ENCODE peak calls at places on chromosomes 12 and 14, in nine cellular contexts. One of them, this sample, is unnamed.

GRCh38 chr12:76032043-76032981 is 736 bp upstream of the PHLDA1 start:
- DNase-seq in NCI-H1436 treated with DMSO at 0.1 percent for 48 hours: no peak
- DNase-seq in upper lobe of right lung: no peak
- DNase-seq in activated CD4-positive, alpha-beta T cell treated with anti-CD3 and anti-CD28 coated beads, Interleukin-2, amount 50 U/mL, for 24 hours: peak
- DNase-seq in NCI-H510A: no peak
- DNase-seq in AG04450: no peak
- DNase-seq in neuronal stem cell: no peak
- DNase-seq in KBM-7: peak
- DNase-seq in GM20000: peak
- DNase-seq in this sample: peak

GRCh38 chr14:64807588-64807987 is 72.1 kb downstream of the SPTB start:
- DNase-seq in neuronal stem cell: no peak
- DNase-seq in NCI-H1436 treated with DMSO at 0.1 percent for 48 hours: no peak
- DNase-seq in NCI-H510A: peak
- DNase-seq in GM20000: no peak
- DNase-seq in upper lobe of right lung: peak
- DNase-seq in KBM-7: no peak
- DNase-seq in AG04450: no peak
- DNase-seq in activated CD4-positive, alpha-beta T cell treated with anti-CD3 and anti-CD28 coated beads, Interleukin-2, amount 50 U/mL, for 24 hours: no peak
- DNase-seq in this sample: no peak

GRCh38 chr14:56198438-56198837 is 80.2 kb downstream of the PELI2 start:
- DNase-seq in KBM-7: no peak
- DNase-seq in AG04450: no peak
- DNase-seq in NCI-H1436 treated with DMSO at 0.1 percent for 48 hours: no peak
- DNase-seq in upper lobe of right lung: no peak
- DNase-seq in NCI-H510A: no peak
- DNase-seq in GM20000: no peak
- DNase-seq in neuronal stem cell: no peak
- DNase-seq in activated CD4-positive, alpha-beta T cell treated with anti-CD3 and anti-CD28 coated beads, Interleukin-2, amount 50 U/mL, for 24 hours: no peak
- DNase-seq in this sample: no peak

GRCh38 chr14:104107611-104108569 is 22.4 kb downstream of the ASPG start:
- DNase-seq in activated CD4-positive, alpha-beta T cell treated with anti-CD3 and anti-CD28 coated beads, Interleukin-2, amount 50 U/mL, for 24 hours: no peak
- DNase-seq in NCI-H1436 treated with DMSO at 0.1 percent for 48 hours: no peak
- DNase-seq in neuronal stem cell: no peak
- DNase-seq in KBM-7: no peak
- DNase-seq in upper lobe of right lung: peak
- DNase-seq in NCI-H510A: no peak
- DNase-seq in AG04450: no peak
- DNase-seq in GM20000: no peak
- DNase-seq in this sample: no peak

GRCh38 chr12:67766370-67766769 is 117.8 kb downstream of the DYRK2 start:
- DNase-seq in activated CD4-positive, alpha-beta T cell treated with anti-CD3 and anti-CD28 coated beads, Interleukin-2, amount 50 U/mL, for 24 hours: no peak
- DNase-seq in AG04450: peak
- DNase-seq in GM20000: no peak
- DNase-seq in upper lobe of right lung: no peak
- DNase-seq in KBM-7: no peak
- DNase-seq in NCI-H510A: no peak
- DNase-seq in NCI-H1436 treated with DMSO at 0.1 percent for 48 hours: no peak
- DNase-seq in neuronal stem cell: no peak
- DNase-seq in this sample: no peak

GRCh38 chr14:50434530-50434929 is 37.8 kb upstream of the CDKL1 start:
- DNase-seq in neuronal stem cell: no peak
- DNase-seq in AG04450: no peak
- DNase-seq in KBM-7: no peak
- DNase-seq in activated CD4-positive, alpha-beta T cell treated with anti-CD3 and anti-CD28 coated beads, Interleukin-2, amount 50 U/mL, for 24 hours: no peak
- DNase-seq in upper lobe of right lung: no peak
- DNase-seq in NCI-H510A: no peak
- DNase-seq in GM20000: no peak
- DNase-seq in NCI-H1436 treated with DMSO at 0.1 percent for 48 hours: no peak
- DNase-seq in this sample: no peak

GRCh38 chr12:116059901-116060300 is 217.6 kb downstream of the MED13L start:
- DNase-seq in NCI-H510A: no peak
- DNase-seq in AG04450: no peak
- DNase-seq in NCI-H1436 treated with DMSO at 0.1 percent for 48 hours: no peak
- DNase-seq in activated CD4-positive, alpha-beta T cell treated with anti-CD3 and anti-CD28 coated beads, Interleukin-2, amount 50 U/mL, for 24 hours: no peak
- DNase-seq in GM20000: no peak
- DNase-seq in upper lobe of right lung: no peak
- DNase-seq in KBM-7: no peak
- DNase-seq in neuronal stem cell: no peak
- DNase-seq in this sample: no peak

GRCh38 chr14:99649219-99649618 is 4.3 kb downstream of the HHIPL1 start:
- DNase-seq in KBM-7: no peak
- DNase-seq in GM20000: no peak
- DNase-seq in activated CD4-positive, alpha-beta T cell treated with anti-CD3 and anti-CD28 coated beads, Interleukin-2, amount 50 U/mL, for 24 hours: no peak
- DNase-seq in NCI-H1436 treated with DMSO at 0.1 percent for 48 hours: no peak
- DNase-seq in upper lobe of right lung: no peak
- DNase-seq in NCI-H510A: no peak
- DNase-seq in neuronal stem cell: no peak
- DNase-seq in AG04450: no peak
- DNase-seq in this sample: peak

GRCh38 chr14:61288228-61288627 is 7.1 kb upstream of the TMEM30B start:
- DNase-seq in activated CD4-positive, alpha-beta T cell treated with anti-CD3 and anti-CD28 coated beads, Interleukin-2, amount 50 U/mL, for 24 hours: no peak
- DNase-seq in NCI-H1436 treated with DMSO at 0.1 percent for 48 hours: no peak
- DNase-seq in NCI-H510A: no peak
- DNase-seq in KBM-7: no peak
- DNase-seq in neuronal stem cell: no peak
- DNase-seq in upper lobe of right lung: no peak
- DNase-seq in AG04450: no peak
- DNase-seq in GM20000: no peak
- DNase-seq in this sample: no peak

GRCh38 chr12:67937822-67938221 is 51.4 kb upstream of the IFNG-AS1 start:
- DNase-seq in NCI-H1436 treated with DMSO at 0.1 percent for 48 hours: no peak
- DNase-seq in GM20000: no peak
- DNase-seq in upper lobe of right lung: no peak
- DNase-seq in neuronal stem cell: no peak
- DNase-seq in activated CD4-positive, alpha-beta T cell treated with anti-CD3 and anti-CD28 coated beads, Interleukin-2, amount 50 U/mL, for 24 hours: no peak
- DNase-seq in AG04450: no peak
- DNase-seq in KBM-7: no peak
- DNase-seq in NCI-H510A: peak
- DNase-seq in this sample: no peak

GRCh38 chr12:121793836-121794531 is 496 bp upstream of the RHOF start:
- DNase-seq in AG04450: peak
- DNase-seq in upper lobe of right lung: peak
- DNase-seq in KBM-7: peak
- DNase-seq in neuronal stem cell: peak
- DNase-seq in GM20000: peak
- DNase-seq in activated CD4-positive, alpha-beta T cell treated with anti-CD3 and anti-CD28 coated beads, Interleukin-2, amount 50 U/mL, for 24 hours: peak
- DNase-seq in NCI-H510A: peak
- DNase-seq in NCI-H1436 treated with DMSO at 0.1 percent for 48 hours: no peak
- DNase-seq in this sample: peak

GRCh38 chr14:56057071-56057865 is 60.9 kb upstream of the PELI2 start:
- DNase-seq in AG04450: no peak
- DNase-seq in NCI-H1436 treated with DMSO at 0.1 percent for 48 hours: peak
- DNase-seq in KBM-7: no peak
- DNase-seq in upper lobe of right lung: no peak
- DNase-seq in NCI-H510A: peak
- DNase-seq in neuronal stem cell: peak
- DNase-seq in activated CD4-positive, alpha-beta T cell treated with anti-CD3 and anti-CD28 coated beads, Interleukin-2, amount 50 U/mL, for 24 hours: no peak
- DNase-seq in GM20000: no peak
- DNase-seq in this sample: no peak

GRCh38 chr12:50803230-50803629 is 39.3 kb downstream of the ATF1 start:
- DNase-seq in AG04450: no peak
- DNase-seq in neuronal stem cell: no peak
- DNase-seq in upper lobe of right lung: no peak
- DNase-seq in GM20000: no peak
- DNase-seq in activated CD4-positive, alpha-beta T cell treated with anti-CD3 and anti-CD28 coated beads, Interleukin-2, amount 50 U/mL, for 24 hours: no peak
- DNase-seq in KBM-7: no peak
- DNase-seq in NCI-H1436 treated with DMSO at 0.1 percent for 48 hours: no peak
- DNase-seq in NCI-H510A: no peak
- DNase-seq in this sample: no peak

GRCh38 chr12:42757735-42758134 is 168.2 kb upstream of the PRICKLE1 start:
- DNase-seq in NCI-H1436 treated with DMSO at 0.1 percent for 48 hours: no peak
- DNase-seq in GM20000: no peak
- DNase-seq in AG04450: no peak
- DNase-seq in upper lobe of right lung: no peak
- DNase-seq in activated CD4-positive, alpha-beta T cell treated with anti-CD3 and anti-CD28 coated beads, Interleukin-2, amount 50 U/mL, for 24 hours: no peak
- DNase-seq in KBM-7: no peak
- DNase-seq in NCI-H510A: no peak
- DNase-seq in neuronal stem cell: no peak
- DNase-seq in this sample: no peak

GRCh38 chr14:25267186-25267585 is 217.2 kb upstream of the STXBP6 start:
- DNase-seq in upper lobe of right lung: no peak
- DNase-seq in NCI-H1436 treated with DMSO at 0.1 percent for 48 hours: no peak
- DNase-seq in KBM-7: no peak
- DNase-seq in activated CD4-positive, alpha-beta T cell treated with anti-CD3 and anti-CD28 coated beads, Interleukin-2, amount 50 U/mL, for 24 hours: no peak
- DNase-seq in GM20000: no peak
- DNase-seq in neuronal stem cell: no peak
- DNase-seq in NCI-H510A: no peak
- DNase-seq in AG04450: no peak
- DNase-seq in this sample: no peak

GRCh38 chr14:40417777-40418401 is 985.7 kb upstream of the FBXO33 start:
- DNase-seq in KBM-7: peak
- DNase-seq in upper lobe of right lung: no peak
- DNase-seq in activated CD4-positive, alpha-beta T cell treated with anti-CD3 and anti-CD28 coated beads, Interleukin-2, amount 50 U/mL, for 24 hours: no peak
- DNase-seq in NCI-H1436 treated with DMSO at 0.1 percent for 48 hours: no peak
- DNase-seq in GM20000: peak
- DNase-seq in neuronal stem cell: peak
- DNase-seq in NCI-H510A: no peak
- DNase-seq in AG04450: no peak
- DNase-seq in this sample: peak

GRCh38 chr14:90287791-90288190 is 31.4 kb downstream of the PSMC1 start:
- DNase-seq in activated CD4-positive, alpha-beta T cell treated with anti-CD3 and anti-CD28 coated beads, Interleukin-2, amount 50 U/mL, for 24 hours: no peak
- DNase-seq in neuronal stem cell: no peak
- DNase-seq in KBM-7: no peak
- DNase-seq in upper lobe of right lung: peak
- DNase-seq in AG04450: no peak
- DNase-seq in GM20000: no peak
- DNase-seq in NCI-H510A: no peak
- DNase-seq in NCI-H1436 treated with DMSO at 0.1 percent for 48 hours: no peak
- DNase-seq in this sample: no peak

GRCh38 chr14:49861581-49861922 is 9.0 kb upstream of the NEMF start:
- DNase-seq in GM20000: peak
- DNase-seq in upper lobe of right lung: peak
- DNase-seq in activated CD4-positive, alpha-beta T cell treated with anti-CD3 and anti-CD28 coated beads, Interleukin-2, amount 50 U/mL, for 24 hours: peak
- DNase-seq in NCI-H510A: no peak
- DNase-seq in AG04450: peak
- DNase-seq in neuronal stem cell: peak
- DNase-seq in KBM-7: peak
- DNase-seq in NCI-H1436 treated with DMSO at 0.1 percent for 48 hours: no peak
- DNase-seq in this sample: peak

GRCh38 chr12:111434680-111435338 is 29.1 kb downstream of the SH2B3 start:
- DNase-seq in NCI-H1436 treated with DMSO at 0.1 percent for 48 hours: no peak
- DNase-seq in activated CD4-positive, alpha-beta T cell treated with anti-CD3 and anti-CD28 coated beads, Interleukin-2, amount 50 U/mL, for 24 hours: peak
- DNase-seq in KBM-7: peak
- DNase-seq in GM20000: peak
- DNase-seq in NCI-H510A: peak
- DNase-seq in neuronal stem cell: no peak
- DNase-seq in upper lobe of right lung: no peak
- DNase-seq in AG04450: no peak
- DNase-seq in this sample: peak

GRCh38 chr12:50059440-50060119 is 2.2 kb downstream of the ASIC1 start:
- DNase-seq in KBM-7: no peak
- DNase-seq in AG04450: no peak
- DNase-seq in NCI-H510A: no peak
- DNase-seq in activated CD4-positive, alpha-beta T cell treated with anti-CD3 and anti-CD28 coated beads, Interleukin-2, amount 50 U/mL, for 24 hours: peak
- DNase-seq in neuronal stem cell: no peak
- DNase-seq in GM20000: no peak
- DNase-seq in NCI-H1436 treated with DMSO at 0.1 percent for 48 hours: no peak
- DNase-seq in upper lobe of right lung: no peak
- DNase-seq in this sample: peak

GRCh38 chr14:51035611-51036192 is 59.2 kb downstream of the TRIM9 start:
- DNase-seq in upper lobe of right lung: no peak
- DNase-seq in neuronal stem cell: no peak
- DNase-seq in NCI-H1436 treated with DMSO at 0.1 percent for 48 hours: no peak
- DNase-seq in AG04450: no peak
- DNase-seq in NCI-H510A: no peak
- DNase-seq in activated CD4-positive, alpha-beta T cell treated with anti-CD3 and anti-CD28 coated beads, Interleukin-2, amount 50 U/mL, for 24 hours: no peak
- DNase-seq in KBM-7: no peak
- DNase-seq in GM20000: no peak
- DNase-seq in this sample: no peak

GRCh38 chr12:119175115-119175514 is 3.6 kb upstream of the HSPB8 start:
- DNase-seq in GM20000: no peak
- DNase-seq in upper lobe of right lung: no peak
- DNase-seq in neuronal stem cell: no peak
- DNase-seq in NCI-H510A: no peak
- DNase-seq in KBM-7: no peak
- DNase-seq in NCI-H1436 treated with DMSO at 0.1 percent for 48 hours: no peak
- DNase-seq in activated CD4-positive, alpha-beta T cell treated with anti-CD3 and anti-CD28 coated beads, Interleukin-2, amount 50 U/mL, for 24 hours: no peak
- DNase-seq in AG04450: no peak
- DNase-seq in this sample: no peak

GRCh38 chr12:51171884-51172514 is 936 bp downstream of the TFCP2 start:
- DNase-seq in upper lobe of right lung: no peak
- DNase-seq in AG04450: no peak
- DNase-seq in NCI-H1436 treated with DMSO at 0.1 percent for 48 hours: no peak
- DNase-seq in KBM-7: peak
- DNase-seq in neuronal stem cell: no peak
- DNase-seq in GM20000: peak
- DNase-seq in activated CD4-positive, alpha-beta T cell treated with anti-CD3 and anti-CD28 coated beads, Interleukin-2, amount 50 U/mL, for 24 hours: no peak
- DNase-seq in NCI-H510A: no peak
- DNase-seq in this sample: peak

GRCh38 chr12:42469355-42470006 is 120.1 kb downstream of the PRICKLE1 start:
- DNase-seq in NCI-H510A: no peak
- DNase-seq in neuronal stem cell: no peak
- DNase-seq in activated CD4-positive, alpha-beta T cell treated with anti-CD3 and anti-CD28 coated beads, Interleukin-2, amount 50 U/mL, for 24 hours: peak
- DNase-seq in AG04450: no peak
- DNase-seq in KBM-7: peak
- DNase-seq in upper lobe of right lung: no peak
- DNase-seq in NCI-H1436 treated with DMSO at 0.1 percent for 48 hours: no peak
- DNase-seq in GM20000: peak
- DNase-seq in this sample: peak

GRCh38 chr14:104149617-104150141 is 11.3 kb downstream of the KIF26A start:
- DNase-seq in GM20000: no peak
- DNase-seq in AG04450: no peak
- DNase-seq in NCI-H510A: peak
- DNase-seq in neuronal stem cell: peak
- DNase-seq in activated CD4-positive, alpha-beta T cell treated with anti-CD3 and anti-CD28 coated beads, Interleukin-2, amount 50 U/mL, for 24 hours: peak
- DNase-seq in KBM-7: peak
- DNase-seq in NCI-H1436 treated with DMSO at 0.1 percent for 48 hours: no peak
- DNase-seq in upper lobe of right lung: no peak
- DNase-seq in this sample: peak

GRCh38 chr12:94670075-94670474 is 19.7 kb upstream of the TMCC3 start:
- DNase-seq in NCI-H510A: no peak
- DNase-seq in activated CD4-positive, alpha-beta T cell treated with anti-CD3 and anti-CD28 coated beads, Interleukin-2, amount 50 U/mL, for 24 hours: no peak
- DNase-seq in NCI-H1436 treated with DMSO at 0.1 percent for 48 hours: no peak
- DNase-seq in AG04450: no peak
- DNase-seq in neuronal stem cell: no peak
- DNase-seq in upper lobe of right lung: no peak
- DNase-seq in KBM-7: no peak
- DNase-seq in GM20000: no peak
- DNase-seq in this sample: no peak

GRCh38 chr14:98816718-98817117 is 455.3 kb downstream of the BCL11B start:
- DNase-seq in AG04450: no peak
- DNase-seq in activated CD4-positive, alpha-beta T cell treated with anti-CD3 and anti-CD28 coated beads, Interleukin-2, amount 50 U/mL, for 24 hours: no peak
- DNase-seq in upper lobe of right lung: no peak
- DNase-seq in neuronal stem cell: no peak
- DNase-seq in NCI-H510A: no peak
- DNase-seq in GM20000: no peak
- DNase-seq in KBM-7: no peak
- DNase-seq in NCI-H1436 treated with DMSO at 0.1 percent for 48 hours: no peak
- DNase-seq in this sample: no peak

GRCh38 chr14:50719911-50720759 is 52.0 kb upstream of the SAV1 start:
- DNase-seq in KBM-7: no peak
- DNase-seq in NCI-H510A: no peak
- DNase-seq in neuronal stem cell: no peak
- DNase-seq in NCI-H1436 treated with DMSO at 0.1 percent for 48 hours: no peak
- DNase-seq in GM20000: no peak
- DNase-seq in activated CD4-positive, alpha-beta T cell treated with anti-CD3 and anti-CD28 coated beads, Interleukin-2, amount 50 U/mL, for 24 hours: no peak
- DNase-seq in upper lobe of right lung: no peak
- DNase-seq in AG04450: peak
- DNase-seq in this sample: no peak

GRCh38 chr14:52314521-52315354 is 626 bp downstream of the PTGER2 start:
- DNase-seq in NCI-H510A: no peak
- DNase-seq in NCI-H1436 treated with DMSO at 0.1 percent for 48 hours: no peak
- DNase-seq in upper lobe of right lung: peak
- DNase-seq in GM20000: peak
- DNase-seq in neuronal stem cell: no peak
- DNase-seq in KBM-7: no peak
- DNase-seq in activated CD4-positive, alpha-beta T cell treated with anti-CD3 and anti-CD28 coated beads, Interleukin-2, amount 50 U/mL, for 24 hours: no peak
- DNase-seq in AG04450: no peak
- DNase-seq in this sample: no peak

GRCh38 chr14:55274760-55275159 is 3.5 kb downstream of the FBXO34 start:
- DNase-seq in NCI-H1436 treated with DMSO at 0.1 percent for 48 hours: no peak
- DNase-seq in AG04450: peak
- DNase-seq in activated CD4-positive, alpha-beta T cell treated with anti-CD3 and anti-CD28 coated beads, Interleukin-2, amount 50 U/mL, for 24 hours: no peak
- DNase-seq in neuronal stem cell: no peak
- DNase-seq in upper lobe of right lung: no peak
- DNase-seq in KBM-7: no peak
- DNase-seq in GM20000: no peak
- DNase-seq in NCI-H510A: no peak
- DNase-seq in this sample: no peak

GRCh38 chr12:14618990-14619389 is 51.3 kb upstream of the PLBD1 start:
- DNase-seq in neuronal stem cell: peak
- DNase-seq in upper lobe of right lung: no peak
- DNase-seq in NCI-H1436 treated with DMSO at 0.1 percent for 48 hours: no peak
- DNase-seq in activated CD4-positive, alpha-beta T cell treated with anti-CD3 and anti-CD28 coated beads, Interleukin-2, amount 50 U/mL, for 24 hours: no peak
- DNase-seq in KBM-7: peak
- DNase-seq in AG04450: no peak
- DNase-seq in GM20000: no peak
- DNase-seq in NCI-H510A: no peak
- DNase-seq in this sample: peak

This sample was measured in MV-4-11.